ENCODE peak calls at places on chromosomes 6 and 20, in five cellular contexts. E, O, Y, W and S are unnamed samples.

GRCh38 chr6:104226798-104227444 is 632.8 kb downstream of the HACE1 start:
- DNase-seq in O (no peak), E (no peak), W (no peak), Y (no peak), S (no peak)

GRCh38 chr6:46184114-46184513 is 13.3 kb upstream of the ENPP5 start:
- DNase-seq in E (peak), Y (no peak), O (no peak), W (no peak), S (no peak)

GRCh38 chr20:46194409-46194808 is 76.3 kb downstream of the CD40 start:
- DNase-seq in W (no peak), O (no peak), Y (no peak), E (no peak), S (no peak)

GRCh38 chr20:18481596-18481995 is 14.4 kb downstream of the POLR3F start:
- DNase-seq in Y (no peak), W (no peak), E (no peak), O (no peak), S (no peak)

GRCh38 chr6:149933461-149933860 is 8.4 kb upstream of the ULBP2 start:
- DNase-seq in E (no peak), O (no peak), Y (no peak), W (no peak), S (no peak)

GRCh38 chr6:45478235-45478634 is 100.5 kb upstream of the SUPT3H start:
- DNase-seq in O (no peak), E (peak), W (no peak), Y (no peak), S (no peak)

GRCh38 chr6:16706029-16706428 is 55.2 kb downstream of the ATXN1 start:
- DNase-seq in W (no peak), Y (no peak), E (no peak), O (no peak), S (no peak)

GRCh38 chr6:130376921-130377320 is 11.1 kb downstream of the TMEM200A start:
- DNase-seq in E (no peak), O (no peak), Y (no peak), W (no peak), S (no peak)

GRCh38 chr6:52286798-52287432 is 2.4 kb upstream of the MCM3 start:
- DNase-seq in W (peak), Y (peak), E (peak), O (peak), S (peak)

GRCh38 chr6:97293198-97293696 is 10.2 kb upstream of the MMS22L start:
- DNase-seq in W (no peak), Y (no peak), E (peak), O (no peak), S (no peak)

GRCh38 chr6:90545450-90545849 is 41.4 kb downstream of the MAP3K7 start:
- DNase-seq in W (no peak), E (peak), Y (no peak), O (no peak), S (no peak)

GRCh38 chr6:91376686-91377085 is 789.8 kb upstream of the MAP3K7 start:
- DNase-seq in W (no peak), O (peak), E (no peak), Y (no peak), S (no peak)

GRCh38 chr6:90286884-90287488 is 9.7 kb downstream of the BACH2 start:
- DNase-seq in E (peak), Y (peak), W (peak), O (peak), S (peak)

GRCh38 chr6:52839124-52840055 is 1.2 kb downstream of the GSTA5 start:
- DNase-seq in E (peak), O (peak), W (peak), Y (peak), S (peak)

GRCh38 chr6:129667034-129667433 is 42.9 kb downstream of the ARHGAP18 start:
- DNase-seq in W (no peak), E (no peak), Y (no peak), O (no peak), S (no peak)

GRCh38 chr6:42727084-42727601 is 4.7 kb upstream of the PRPH2 start:
- DNase-seq in Y (peak), W (peak), E (peak), O (no peak), S (no peak)

GRCh38 chr20:54067606-54068174 is 2.7 kb downstream of the BCAS1 start:
- DNase-seq in W (no peak), E (no peak), O (peak), Y (peak), S (no peak)

GRCh38 chr20:23203951-23204730 is 118.0 kb upstream of the CD93 start:
- DNase-seq in O (no peak), W (no peak), Y (no peak), E (no peak), S (no peak)

GRCh38 chr6:81834141-81834621 is 81.7 kb upstream of the TENT5A start:
- DNase-seq in O (peak), Y (no peak), W (no peak), E (peak), S (no peak)

GRCh38 chr6:10386756-10387654 is 27.9 kb downstream of the TFAP2A start:
- DNase-seq in Y (no peak), E (no peak), O (no peak), W (no peak), S (peak)

GRCh38 chr20:58743929-58744534 is 51.4 kb downstream of the NPEPL1 start:
- DNase-seq in E (no peak), Y (no peak), O (no peak), W (no peak), S (no peak)

GRCh38 chr6:96631248-96631647 is 68.3 kb downstream of the FHL5 start:
- DNase-seq in Y (no peak), W (no peak), E (no peak), O (no peak), S (no peak)

GRCh38 chr6:21603516-21603952 is 10.0 kb downstream of the SOX4 start:
- DNase-seq in W (no peak), E (no peak), O (no peak), Y (no peak), S (no peak)

GRCh38 chr6:63245908-63246307 is 34.6 kb downstream of the FKBP1C start:
- DNase-seq in E (no peak), Y (peak), O (no peak), W (no peak), S (no peak)

GRCh38 chr6:148822819-148823218 is 76.0 kb downstream of the UST start:
- DNase-seq in E (no peak), Y (no peak), W (no peak), O (no peak), S (no peak)

GRCh38 chr6:148817689-148818088 is 70.9 kb downstream of the UST start:
- DNase-seq in Y (no peak), W (no peak), E (no peak), O (no peak), S (no peak)

GRCh38 chr6:148818939-148819575 is 72.2 kb downstream of the UST start:
- DNase-seq in O (no peak), Y (peak), E (no peak), W (no peak), S (peak)

GRCh38 chr6:148816117-148816516 is 69.3 kb downstream of the UST start:
- DNase-seq in E (no peak), O (no peak), Y (no peak), W (no peak), S (no peak)

GRCh38 chr6:148819852-148820251 is 73.0 kb downstream of the UST start:
- DNase-seq in E (no peak), Y (no peak), O (no peak), W (no peak), S (no peak)
- H3K18ac ChIP-seq in E (no peak), Y (no peak), O (no peak), W (peak), S (no peak)

GRCh38 chr20:310645-311044 is 13.3 kb downstream of the ZCCHC3 start:
- DNase-seq in O (no peak), E (no peak), W (no peak), Y (no peak), S (no peak)

GRCh38 chr20:311603-312002 is 13.7 kb upstream of the SOX12 start:
- DNase-seq in O (no peak), Y (no peak), E (no peak), W (no peak), S (no peak)

GRCh38 chr20:309306-309840 is 12.0 kb downstream of the ZCCHC3 start:
- DNase-seq in W (no peak), O (no peak), Y (no peak), E (peak), S (no peak)

GRCh38 chr20:308427-309038 is 11.2 kb downstream of the ZCCHC3 start:
- DNase-seq in W (no peak), E (no peak), Y (no peak), O (no peak), S (no peak)

DNA sequence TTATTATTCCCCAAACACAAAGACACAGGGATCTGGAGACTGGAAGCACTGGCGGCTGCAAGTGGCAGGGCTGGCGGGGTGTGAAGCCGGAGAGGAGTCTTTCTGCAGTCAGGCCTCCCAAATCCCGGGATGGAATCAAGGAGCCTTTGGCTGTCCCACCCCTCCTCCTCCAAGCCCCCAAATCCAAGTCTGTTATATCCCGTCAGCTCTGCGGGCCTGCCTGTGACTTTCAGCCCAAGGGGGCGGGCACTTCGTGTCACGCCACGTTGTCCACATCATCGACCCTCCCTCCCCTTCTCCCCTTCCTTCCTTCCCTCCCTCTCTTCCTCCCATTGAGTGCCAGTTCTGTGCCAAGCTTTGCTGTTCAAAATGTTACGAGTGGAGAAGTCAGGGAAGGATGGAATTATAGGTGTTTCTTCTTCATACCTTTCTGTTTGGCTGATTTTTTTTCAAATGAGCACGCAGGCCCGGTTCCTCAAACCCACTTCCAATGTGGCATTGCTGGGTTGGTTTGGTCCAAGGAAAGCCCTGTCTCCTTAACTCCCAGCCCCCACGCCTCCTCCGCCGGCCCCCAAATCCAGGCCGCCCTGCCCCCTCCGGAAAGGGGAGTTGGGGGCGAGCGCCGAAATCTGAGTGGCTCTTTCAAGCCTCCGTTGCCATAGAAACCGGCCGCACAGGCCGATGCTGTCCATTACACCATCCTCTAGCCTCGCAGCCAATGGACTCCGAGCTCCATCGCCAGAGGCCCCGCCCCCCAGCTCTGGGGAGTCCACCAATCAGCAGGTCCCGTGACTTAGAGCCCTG is 12.7 kb downstream of the ZCCHC3 start:
- DNase-seq in O (peak), Y (peak), W (peak), E (peak), S (peak)
- H2BK5ac ChIP-seq in O (peak), Y (peak), W (peak), E (peak), S (peak)

GRCh38 chr6:33851959-33852358 is 48.2 kb upstream of the MLN start:
- DNase-seq in O (no peak), E (no peak), W (peak), Y (peak), S (peak)
- H3K18ac ChIP-seq in O (no peak), E (no peak), W (peak), Y (no peak), S (peak)

GRCh38 chr6:125986295-125986955 is at the start of gene TRMT11:
- DNase-seq in W (peak), O (peak), Y (peak), E (peak), S (peak)
- H2BK5ac ChIP-seq in W (peak), O (peak), Y (no peak), E (peak), S (no peak)

GRCh38 chr6:170555305-170555704 is 1.1 kb downstream of the TBP start:
- DNase-seq in O (no peak), W (no peak), E (no peak), Y (no peak), S (no peak)

GRCh38 chr6:170553686-170554085 is 483 bp upstream of the TBP start:
- DNase-seq in W (no peak), O (peak), E (peak), Y (no peak), S (no peak)

GRCh38 chr6:170554888-170555137 is 644 bp downstream of the TBP start:
- DNase-seq in W (no peak), O (no peak), Y (no peak), E (no peak), S (no peak)

GRCh38 chr6:170554086-170554887 is at the start of gene TBP:
- DNase-seq in W (peak), O (peak), E (peak), Y (peak), S (peak)

GRCh38 chr6:170552765-170553685 is at the start of gene PSMB1:
- DNase-seq in Y (peak), O (peak), E (peak), W (peak), S (peak)
- H3K18ac ChIP-seq in Y (peak), O (peak), E (peak), W (peak), S (peak)

GRCh38 chr6:7144810-7145209 is 37.0 kb downstream of the RREB1 start:
- DNase-seq in E (no peak), O (no peak), W (no peak), Y (no peak), S (no peak)

GRCh38 chr6:7146079-7146828 is 38.5 kb downstream of the RREB1 start:
- DNase-seq in Y (no peak), W (no peak), E (peak), O (no peak), S (no peak)

GRCh38 chr6:7147051-7147671 is 39.4 kb downstream of the RREB1 start:
- DNase-seq in E (no peak), W (no peak), O (no peak), Y (no peak), S (no peak)

GRCh38 chr6:7143161-7143974 is 35.6 kb downstream of the RREB1 start:
- DNase-seq in E (no peak), O (no peak), Y (no peak), W (no peak), S (no peak)

GRCh38 chr6:7145269-7146078 is 37.7 kb downstream of the RREB1 start:
- DNase-seq in W (no peak), E (no peak), O (no peak), Y (no peak), S (no peak)
- H2BK5ac ChIP-seq in W (peak), E (peak), O (peak), Y (no peak), S (no peak)

DNA sequence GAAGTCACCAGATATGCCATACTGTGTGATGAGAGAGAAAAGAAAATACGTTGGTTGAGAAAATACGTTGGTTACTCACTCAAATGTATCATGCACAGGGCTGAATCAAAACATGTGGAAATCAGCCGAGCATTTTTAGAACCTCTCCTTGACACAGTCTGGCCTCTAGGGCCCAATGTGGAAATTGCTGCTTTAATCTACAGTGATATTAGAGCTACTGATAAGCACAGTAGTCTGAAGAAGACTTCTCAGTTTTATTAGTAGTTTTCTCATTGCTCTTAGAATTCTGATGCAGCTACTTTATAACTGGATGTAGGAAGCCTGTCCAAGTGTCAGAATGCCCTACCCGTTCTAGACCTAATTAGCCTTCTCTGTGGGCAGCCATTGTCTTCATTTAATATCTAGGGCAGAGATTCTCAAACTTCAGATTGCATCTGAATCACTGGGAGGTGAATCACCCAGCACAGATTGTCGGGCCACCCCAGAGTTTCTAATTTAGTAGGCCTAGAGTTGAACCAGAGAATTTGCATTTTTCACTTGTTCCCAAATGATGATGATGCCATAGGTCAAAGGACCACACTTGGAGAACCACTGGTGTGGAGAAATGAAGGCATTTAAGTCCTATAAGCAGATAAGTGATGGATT is 229.1 kb downstream of the PLCB1 start:
- DNase-seq in W (no peak), O (no peak), Y (no peak), E (peak), S (no peak)
- H3K18ac ChIP-seq in W (no peak), O (no peak), Y (no peak), E (no peak), S (no peak)

DNA sequence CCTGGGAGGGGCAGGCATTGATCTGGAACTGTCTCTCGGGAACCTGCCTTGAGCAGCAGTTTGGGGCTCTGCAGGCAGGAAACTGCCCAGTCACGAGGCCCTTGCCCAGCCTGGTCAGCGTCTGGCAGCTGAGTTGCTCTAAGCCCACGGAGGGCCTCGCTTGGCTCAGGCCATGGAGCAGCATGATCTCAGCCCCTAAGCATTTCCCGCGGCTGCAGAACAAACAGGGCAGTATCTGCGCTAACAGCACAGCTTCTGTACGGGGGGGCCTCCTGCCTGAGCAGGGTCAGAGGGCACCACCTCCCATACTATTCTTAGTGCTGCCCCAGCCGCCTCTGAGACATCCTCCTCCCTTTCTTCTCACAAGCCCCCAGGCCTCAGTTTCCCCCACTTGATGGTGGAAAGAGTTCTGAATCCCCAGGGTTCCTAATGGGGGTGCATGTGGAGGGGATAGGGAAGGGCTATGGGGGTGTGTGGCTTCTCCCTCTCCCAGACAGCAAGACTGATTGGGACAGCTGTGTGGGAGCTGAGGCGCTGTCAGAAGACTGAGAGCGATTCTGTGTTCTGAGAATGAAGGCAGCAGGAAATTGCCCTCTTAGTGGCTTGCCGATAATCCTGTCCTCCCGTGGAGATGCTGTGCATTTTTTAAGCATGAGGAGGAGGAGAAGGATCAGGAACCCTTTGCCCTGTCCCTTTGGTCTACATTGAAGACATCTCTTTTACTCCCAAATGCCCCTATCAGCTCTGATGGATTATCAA is 46.4 kb downstream of the MOCS1 start:
- DNase-seq in E (peak), Y (no peak), W (no peak), O (peak), S (no peak)
- H2BK5ac ChIP-seq in E (peak), Y (no peak), W (no peak), O (peak), S (no peak)